ENCODE peak calls at places on chromosomes 4 and X, in five cellular contexts. One of them, this sample, is unnamed.

GRCh38 chr4:39046243-39046642 is 14.0 kb upstream of the TMEM156 start:
- DNase-seq in omental fat pad: no peak
- DNase-seq in EH: peak
- DNase-seq in stimulated activated CD8-positive, alpha-beta memory T cell treated with anti-CD3 and anti-CD28 coated beads, Interleukin-15, amount 100 ng/mL, for 4 hours: no peak
- DNase-seq in germinal center: no peak
- DNase-seq in this sample: no peak

GRCh38 chr4:8647626-8648025 is 55.1 kb downstream of the CPZ start:
- DNase-seq in omental fat pad: no peak
- DNase-seq in EH: no peak
- DNase-seq in stimulated activated CD8-positive, alpha-beta memory T cell treated with anti-CD3 and anti-CD28 coated beads, Interleukin-15, amount 100 ng/mL, for 4 hours: no peak
- DNase-seq in germinal center: no peak
- DNase-seq in this sample: no peak

GRCh38 chr4:7769936-7770674 is 169.6 kb downstream of the AFAP1 start:
- DNase-seq in omental fat pad: no peak
- DNase-seq in EH: peak
- DNase-seq in stimulated activated CD8-positive, alpha-beta memory T cell treated with anti-CD3 and anti-CD28 coated beads, Interleukin-15, amount 100 ng/mL, for 4 hours: no peak
- DNase-seq in germinal center: no peak
- DNase-seq in this sample: no peak

GRCh38 chrX:20680998-20681397 is 414.3 kb upstream of the RPS6KA3 start:
- DNase-seq in omental fat pad: no peak
- DNase-seq in EH: peak
- DNase-seq in stimulated activated CD8-positive, alpha-beta memory T cell treated with anti-CD3 and anti-CD28 coated beads, Interleukin-15, amount 100 ng/mL, for 4 hours: no peak
- DNase-seq in germinal center: no peak
- DNase-seq in this sample: no peak

GRCh38 chr4:159071969-159072765 is 30.7 kb upstream of the RAPGEF2 start:
- DNase-seq in omental fat pad: no peak
- DNase-seq in EH: peak
- DNase-seq in stimulated activated CD8-positive, alpha-beta memory T cell treated with anti-CD3 and anti-CD28 coated beads, Interleukin-15, amount 100 ng/mL, for 4 hours: no peak
- DNase-seq in germinal center: no peak
- DNase-seq in this sample: no peak

GRCh38 chrX:9913041-9913440 is 54.1 kb upstream of the CLDN34 start:
- DNase-seq in omental fat pad: no peak
- DNase-seq in EH: no peak
- DNase-seq in stimulated activated CD8-positive, alpha-beta memory T cell treated with anti-CD3 and anti-CD28 coated beads, Interleukin-15, amount 100 ng/mL, for 4 hours: no peak
- DNase-seq in germinal center: no peak
- DNase-seq in this sample: no peak

GRCh38 chrX:116862340-116862739 is 399.6 kb upstream of the CT83 start:
- DNase-seq in omental fat pad: no peak
- DNase-seq in EH: no peak
- DNase-seq in stimulated activated CD8-positive, alpha-beta memory T cell treated with anti-CD3 and anti-CD28 coated beads, Interleukin-15, amount 100 ng/mL, for 4 hours: no peak
- DNase-seq in germinal center: no peak
- DNase-seq in this sample: no peak

GRCh38 chrX:68988865-68989264 is 160.0 kb downstream of the EFNB1 start:
- DNase-seq in omental fat pad: no peak
- DNase-seq in EH: no peak
- DNase-seq in stimulated activated CD8-positive, alpha-beta memory T cell treated with anti-CD3 and anti-CD28 coated beads, Interleukin-15, amount 100 ng/mL, for 4 hours: no peak
- DNase-seq in germinal center: no peak
- DNase-seq in this sample: no peak

GRCh38 chr4:71307729-71308128 is 31.1 kb upstream of the SLC4A4 start:
- DNase-seq in omental fat pad: no peak
- DNase-seq in EH: no peak
- DNase-seq in stimulated activated CD8-positive, alpha-beta memory T cell treated with anti-CD3 and anti-CD28 coated beads, Interleukin-15, amount 100 ng/mL, for 4 hours: no peak
- DNase-seq in germinal center: no peak
- DNase-seq in this sample: no peak